ENCODE peak calls at places on chromosomes 7 and 10, in five cellular contexts. W, F, J, P and S are unnamed samples.

GRCh38 chr7:41316410-41316809 is 386.5 kb downstream of the INHBA start:
- DNase-seq in P (no peak), F (no peak), J (no peak), W (no peak), S (no peak)

GRCh38 chr10:116271593-116272496 is 1.2 kb downstream of the GFRA1 start:
- DNase-seq in P (no peak), F (peak; percentile 17), J (no peak), W (no peak), S (no peak)

GRCh38 chr7:157800281-157800680 is 463.5 kb downstream of the DNAJB6 start:
- DNase-seq in F (no peak), W (no peak), P (no peak), J (peak; percentile 36), S (no peak)

GRCh38 chr10:24843256-24843655 is 109.2 kb downstream of the PRTFDC1 start:
- DNase-seq in J (no peak), P (no peak), W (no peak), F (no peak), S (no peak)

GRCh38 chr7:158252081-158252836 is 335.4 kb downstream of the PTPRN2 start:
- DNase-seq in J (no peak), P (no peak), F (no peak), W (no peak), S (no peak)

GRCh38 chr10:31602541-31603244 is 283.7 kb downstream of the ZEB1 start:
- DNase-seq in P (no peak), J (peak; percentile 79), F (peak; percentile 87), W (peak; percentile 95), S (no peak)

GRCh38 chr10:34078798-34079470 is 736.2 kb downstream of the PARD3 start:
- DNase-seq in P (no peak), F (peak; percentile 38), J (peak; percentile 68), W (peak; percentile 74), S (no peak)

GRCh38 chr7:28276303-28276702 is 95.7 kb upstream of the JAZF1 start:
- DNase-seq in W (no peak), F (no peak), J (no peak), P (no peak), S (no peak)

GRCh38 chr10:124737221-124737620 is 7.0 kb downstream of the FAM53B start:
- DNase-seq in W (peak; percentile 53), F (no peak), J (no peak), P (no peak), S (no peak)

GRCh38 chr10:17175551-17175950 is 25.9 kb downstream of the TRDMT1 start:
- DNase-seq in W (no peak), P (no peak), F (no peak), J (no peak), S (no peak)

GRCh38 chr10:48306870-48307531 is 524 bp downstream of the MAPK8 start:
- DNase-seq in P (no peak), F (peak; percentile 59), J (peak; percentile 80), W (peak; percentile 66), S (peak; percentile 70)

GRCh38 chr7:18770852-18771251 is 275.3 kb downstream of the HDAC9 start:
- DNase-seq in W (no peak), P (no peak), F (no peak), J (no peak), S (no peak)

GRCh38 chr10:33521062-33521461 is 186.6 kb upstream of the NRP1 start:
- DNase-seq in F (no peak), W (no peak), P (no peak), J (no peak), S (no peak)

GRCh38 chr10:126080879-126081331 is 184.5 kb downstream of the FANK1 start:
- DNase-seq in J (no peak), W (no peak), F (no peak), P (no peak), S (no peak)

GRCh38 chr10:14451341-14451740 is 120.6 kb upstream of the FRMD4A start:
- DNase-seq in W (no peak), P (no peak), J (no peak), F (no peak), S (no peak)

GRCh38 chr7:107594961-107595737 is 15.1 kb downstream of the BCAP29 start:
- DNase-seq in P (no peak), F (no peak), J (no peak), W (no peak), S (no peak)

GRCh38 chr7:1229334-1229935 is 3.2 kb upstream of the UNCX start:
- DNase-seq in W (no peak), P (no peak), F (no peak), J (no peak), S (no peak)

GRCh38 chr10:1472605-1473004 is 264.7 kb downstream of the ADARB2 start:
- DNase-seq in W (no peak), F (no peak), P (no peak), J (no peak), S (no peak)

GRCh38 chr10:77879710-77880109 is 46.8 kb downstream of the DLG5 start:
- DNase-seq in W (no peak), P (no peak), J (no peak), F (no peak), S (no peak)

GRCh38 chr10:127990846-127991542 is 84.1 kb downstream of the PTPRE start:
- DNase-seq in P (peak; percentile 36), J (no peak), F (no peak), W (no peak), S (no peak)

GRCh38 chr10:112950714-112951348 is 784 bp downstream of the TCF7L2 start:
- DNase-seq in F (peak; percentile 31), W (no peak), P (peak; percentile 9), J (no peak), S (no peak)

DNA sequence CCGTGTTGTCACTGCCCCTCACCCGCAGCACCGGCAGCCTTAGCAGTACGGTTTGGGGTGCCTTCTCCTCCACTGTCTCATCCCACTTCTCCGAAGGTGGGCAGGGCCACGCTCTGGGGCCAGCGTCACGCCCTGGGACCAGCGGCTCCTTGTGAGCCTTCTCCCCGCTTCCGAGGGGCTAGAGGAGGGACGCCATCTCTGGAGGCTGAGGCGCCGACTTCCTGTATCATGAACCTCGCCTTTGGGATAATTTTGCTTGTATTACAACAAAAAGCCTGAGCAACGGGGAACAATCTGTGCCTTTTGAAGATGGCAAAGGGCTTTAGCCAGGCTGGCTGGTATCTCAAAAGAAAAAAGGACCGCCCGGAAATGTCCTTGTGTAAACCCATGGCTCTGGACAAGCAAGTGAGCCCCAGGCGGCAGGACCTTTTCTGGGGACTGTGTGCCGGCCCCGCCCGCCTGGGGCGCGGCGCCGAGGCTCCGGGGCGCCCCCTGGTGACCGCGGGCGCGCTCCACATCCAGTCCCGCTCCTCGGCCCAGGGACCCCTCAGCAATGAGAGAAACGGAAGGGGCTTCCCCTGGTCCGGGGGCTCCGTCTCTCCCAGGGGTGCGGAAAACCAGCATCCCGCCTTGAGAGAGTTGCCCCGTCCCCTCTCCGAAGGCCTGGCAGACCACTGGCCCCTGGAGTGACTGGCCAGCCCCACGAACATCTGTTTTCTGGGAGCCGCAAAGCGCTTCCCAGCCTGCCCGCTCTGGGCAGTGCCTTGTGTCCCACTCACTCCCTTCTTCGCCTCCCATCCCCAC is 3.8 kb downstream of the DEPP1 start:
- DNase-seq in P (peak; percentile 64), W (peak; percentile 87), J (peak; percentile 80), F (peak; percentile 85), S (peak; percentile 88)
- H3K4me1 ChIP-seq in P (peaks cover 10% of the 10 kb centered on the region), W (no peaks in the 10 kb centered on the region), J (peaks cover 24% of the 10 kb centered on the region), F (peaks cover 64% of the 10 kb centered on the region), S (peaks cover 22% of the 10 kb centered on the region)

GRCh38 chr10:132416566-132417248 is 19.7 kb downstream of the PWWP2B start:
- DNase-seq in J (peak; percentile 57), W (no peak), P (no peak), F (no peak), S (no peak)
- H3K4me1 ChIP-seq in J (peaks cover 77% of the 10 kb centered on the region), W (no peaks in the 10 kb centered on the region), P (peaks cover 15% of the 10 kb centered on the region), F (peaks cover 92% of the 10 kb centered on the region), S (peaks cover 38% of the 10 kb centered on the region)

DNA sequence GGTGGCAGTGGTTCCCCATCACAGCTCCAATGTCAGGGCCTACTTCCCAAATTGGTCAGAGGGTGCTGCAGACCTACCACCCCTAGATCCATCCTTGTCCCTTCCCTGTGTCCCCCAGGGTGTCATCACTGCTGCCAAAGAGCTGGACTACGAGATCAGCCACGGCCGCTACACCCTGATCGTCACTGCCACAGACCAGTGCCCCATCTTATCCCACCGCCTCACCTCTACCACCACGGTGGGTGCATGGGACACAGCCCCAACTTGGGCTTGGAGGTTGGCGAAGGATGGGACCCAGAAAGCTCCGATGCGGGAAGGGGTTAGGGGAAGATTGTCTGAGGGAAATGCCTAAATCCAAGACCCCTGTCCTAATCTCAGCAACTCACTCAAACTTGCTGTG is 4.8 kb upstream of the VSIR start:
- DNase-seq in P (no peak), F (no peak), J (peak; percentile 51), W (no peak), S (no peak)
- H3K4me1 ChIP-seq in P (peaks cover 30% of the 10 kb centered on the region), F (peaks cover 8% of the 10 kb centered on the region), J (peaks cover 8% of the 10 kb centered on the region), W (no peaks in the 10 kb centered on the region), S (peaks cover 26% of the 10 kb centered on the region)

GRCh38 chr10:35343739-35344138 is 7.4 kb downstream of the CCNY start:
- DNase-seq in J (no peak), W (no peak), F (no peak), P (no peak), S (no peak)

GRCh38 chr10:35342381-35342780 is 6.1 kb downstream of the CCNY start:
- DNase-seq in F (no peak), P (no peak), J (no peak), W (no peak), S (no peak)

GRCh38 chr10:35339946-35340345 is 3.6 kb downstream of the CCNY start:
- DNase-seq in F (no peak), P (no peak), W (no peak), J (no peak), S (no peak)

GRCh38 chr10:35340975-35341374 is 4.7 kb downstream of the CCNY start:
- DNase-seq in F (no peak), P (no peak), W (no peak), J (no peak), S (no peak)

GRCh38 chr10:35341521-35341920 is 5.2 kb downstream of the CCNY start:
- DNase-seq in P (peak; percentile 50), W (no peak), J (no peak), F (no peak), S (no peak)
- H3K4me1 ChIP-seq in P (peaks cover 44% of the 10 kb centered on the region), W (no peaks in the 10 kb centered on the region), J (peaks cover 9% of the 10 kb centered on the region), F (peaks cover 19% of the 10 kb centered on the region), S (peaks cover 12% of the 10 kb centered on the region)

DNA sequence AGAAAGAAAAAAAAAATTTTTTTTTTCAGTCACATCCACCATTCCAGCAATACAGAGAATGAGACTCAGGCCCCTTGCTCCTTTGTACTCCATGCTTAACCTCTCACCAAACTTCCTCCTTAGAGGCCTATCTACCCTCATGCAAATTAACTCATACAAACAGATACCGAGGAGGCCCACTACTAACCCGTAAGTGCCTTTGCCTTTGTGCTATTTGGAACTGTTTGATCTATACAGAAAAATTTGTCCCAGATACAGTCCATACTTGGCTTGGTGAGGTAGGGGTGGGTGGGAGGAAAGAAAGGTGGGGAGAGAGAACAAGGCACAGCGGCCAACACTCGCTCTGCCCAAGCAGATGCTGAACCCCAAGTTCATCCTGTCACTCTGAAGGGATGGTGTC is 87.8 kb upstream of the DUSP5 start:
- DNase-seq in J (no peak), W (no peak), P (no peak), F (no peak), S (peak; percentile 90)
- H3K4me1 ChIP-seq in J (no peaks in the 10 kb centered on the region), W (no peaks in the 10 kb centered on the region), P (peaks cover 14% of the 10 kb centered on the region), F (peaks cover 13% of the 10 kb centered on the region), S (peaks cover 66% of the 10 kb centered on the region)